ENCODE peak calls at places on chromosome X, in six cellular contexts. V is Karpas-422; J is NCI-H226; M is sigmoid colon; L is stimulated activated naive CD4-positive, alpha-beta T cell; R is NCI-H1417 treated with DMSO at 0.1 percent for 48 hours. O is an unnamed sample.

GRCh38 chrX:37047776-37048175 is 39.6 kb downstream of the FAM47C start:
- DNase-seq in V (no peak), J (no peak), M (no peak), L (no peak), R (no peak), O (no peak)

GRCh38 chrX:154751669-154752271 is 893 bp upstream of the GAB3 start:
- DNase-seq in V (no peak), J (no peak), M (no peak), L (no peak), R (no peak), O (no peak)

GRCh38 chrX:107632291-107632690 is 4.0 kb downstream of the PRPS1 start:
- DNase-seq in V (peak; percentile 7), J (peak; percentile 39), M (no peak), L (no peak), R (no peak), O (no peak)

GRCh38 chrX:86946569-86946968 is 571.0 kb upstream of the KLHL4 start:
- DNase-seq in V (peak; percentile 75), J (no peak), M (no peak), L (no peak), R (peak; percentile 3), O (peak; percentile 1)

GRCh38 chrX:30220646-30221045 is 5.3 kb downstream of the MAGEB2 start:
- DNase-seq in V (no peak), J (no peak), M (no peak), L (no peak), R (no peak), O (no peak)

GRCh38 chrX:65406532-65406931 is 128.1 kb downstream of the LAS1L start:
- DNase-seq in V (no peak), J (no peak), M (no peak), L (no peak), R (no peak), O (no peak)

GRCh38 chrX:95841863-95842262 is 842.8 kb upstream of the DIAPH2 start:
- DNase-seq in V (no peak), J (no peak), M (no peak), L (no peak), R (no peak), O (no peak)

GRCh38 chrX:16953606-16954211 is 7.3 kb downstream of the REPS2 start:
- DNase-seq in V (no peak), J (no peak), M (no peak), L (no peak), R (no peak), O (no peak)

GRCh38 chrX:40201486-40201885 is 103.7 kb upstream of the BCOR start:
- DNase-seq in V (no peak), J (no peak), M (no peak), L (no peak), R (no peak), O (no peak)

GRCh38 chrX:114959729-114960128 is 57.7 kb downstream of the IL13RA2 start:
- DNase-seq in V (peak; percentile 65), J (no peak), M (no peak), L (no peak), R (no peak), O (peak; percentile 20)

GRCh38 chrX:2370436-2370835 is 130.3 kb downstream of the DHRSX start:
- DNase-seq in V (no peak), J (peak; percentile 53), M (no peak), L (no peak), R (no peak), O (no peak)

GRCh38 chrX:68698955-68699354 is 51.5 kb downstream of the STARD8 start:
- DNase-seq in V (no peak), J (no peak), M (no peak), L (no peak), R (no peak), O (no peak)

GRCh38 chrX:120429776-120430535 is 39.1 kb downstream of the LAMP2 start:
- DNase-seq in V (no peak), J (no peak), M (no peak), L (no peak), R (no peak), O (peak; percentile 18)

GRCh38 chrX:121146059-121146628 is 98.7 kb downstream of the GLUD2 start:
- DNase-seq in V (no peak), J (no peak), M (no peak), L (no peak), R (no peak), O (no peak)

GRCh38 chrX:104668550-104668949 is 102.6 kb downstream of the IL1RAPL2 start:
- DNase-seq in V (peak; percentile 53), J (no peak), M (no peak), L (no peak), R (no peak), O (peak; percentile 5)

GRCh38 chrX:9466115-9466495 is 1.2 kb downstream of the TBL1X start:
- DNase-seq in V (no peak), J (no peak), M (peak; percentile 88), L (no peak), R (no peak), O (no peak)

GRCh38 chrX:129361566-129361965 is 161.7 kb downstream of the SMARCA1 start:
- DNase-seq in V (no peak), J (no peak), M (no peak), L (no peak), R (no peak), O (no peak)

GRCh38 chrX:149032449-149032848 is 472.7 kb downstream of the IDS start:
- DNase-seq in V (no peak), J (peak; percentile 2), M (no peak), L (no peak), R (no peak), O (no peak)

GRCh38 chrX:53073115-53073581 is 9.0 kb upstream of the TSPYL2 start:
- DNase-seq in V (no peak), J (no peak), M (no peak), L (no peak), R (no peak), O (no peak)